ENCODE peak calls at places on chromosomes 7 and 10, in seven cellular contexts. V, T, N, B, I, Z and C are unnamed samples.

GRCh38 chr10:83212632-83213349 is 926.5 kb upstream of the GHITM start:
- DNase-seq in N (peak), I (no peak), B (no peak), Z (no peak), T (no peak), V (no peak), C (no peak)

GRCh38 chr7:95501261-95501816 is 15.6 kb downstream of the ASB4 start:
- DNase-seq in T (no peak), V (no peak), I (no peak), B (no peak), N (peak), Z (no peak), C (peak)

GRCh38 chr7:134547738-134548054 is 1.2 kb upstream of the AKR1B15 start:
- DNase-seq in Z (peak), T (peak), N (peak), V (peak), B (peak), I (peak), C (peak)

GRCh38 chr7:122006687-122007086 is 133.7 kb downstream of the PTPRZ1 start:
- DNase-seq in I (no peak), V (no peak), B (no peak), Z (no peak), T (no peak), N (no peak), C (no peak)

GRCh38 chr10:60611291-60611747 is 167.0 kb upstream of the CDK1 start:
- DNase-seq in V (peak), I (no peak), Z (peak), N (peak), T (no peak), B (peak), C (no peak)

GRCh38 chr7:105521027-105521730 is 892 bp downstream of the PUS7 start:
- DNase-seq in T (peak), V (peak), I (no peak), Z (peak), N (peak), B (peak), C (peak)

GRCh38 chr7:87038993-87039716 is 20.3 kb downstream of the ELAPOR2 start:
- DNase-seq in N (no peak), B (no peak), T (no peak), I (no peak), V (no peak), Z (no peak), C (no peak)

GRCh38 chr7:41487229-41487861 is 215.5 kb downstream of the INHBA start:
- DNase-seq in B (no peak), N (no peak), Z (no peak), I (no peak), V (no peak), T (no peak), C (no peak)

GRCh38 chr7:155597753-155598140 is 46.7 kb upstream of the RBM33 start:
- DNase-seq in T (no peak), I (no peak), Z (no peak), V (no peak), B (no peak), N (peak), C (no peak)

DNA sequence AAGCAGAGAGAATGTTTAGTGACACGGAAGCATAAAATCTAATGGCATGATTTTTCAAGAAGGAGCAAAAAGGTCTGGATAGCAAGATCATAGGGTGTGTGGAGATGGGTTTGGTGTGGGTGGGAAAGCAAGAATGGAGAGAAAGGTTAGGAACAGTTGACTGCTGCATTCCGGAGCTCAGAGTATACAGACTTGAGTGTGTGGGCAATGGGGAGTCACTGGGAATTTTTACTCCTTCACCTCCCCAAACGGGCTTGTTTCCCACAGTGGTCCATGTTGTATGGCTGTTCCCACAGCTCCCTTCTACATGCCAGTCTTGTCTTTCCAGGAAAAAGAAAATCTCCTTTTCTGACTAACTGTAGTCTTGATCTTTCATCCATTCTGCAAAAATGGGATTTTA is 122.1 kb downstream of the CDK6 start:
- DNase-seq in V (no peak), T (no peak), N (peak), Z (no peak), B (no peak), I (no peak), C (no peak)
- H3K27ac ChIP-seq in V (no peak), T (no peak), N (peak), Z (peak), B (no peak), I (no peak), C (no peak)

DNA sequence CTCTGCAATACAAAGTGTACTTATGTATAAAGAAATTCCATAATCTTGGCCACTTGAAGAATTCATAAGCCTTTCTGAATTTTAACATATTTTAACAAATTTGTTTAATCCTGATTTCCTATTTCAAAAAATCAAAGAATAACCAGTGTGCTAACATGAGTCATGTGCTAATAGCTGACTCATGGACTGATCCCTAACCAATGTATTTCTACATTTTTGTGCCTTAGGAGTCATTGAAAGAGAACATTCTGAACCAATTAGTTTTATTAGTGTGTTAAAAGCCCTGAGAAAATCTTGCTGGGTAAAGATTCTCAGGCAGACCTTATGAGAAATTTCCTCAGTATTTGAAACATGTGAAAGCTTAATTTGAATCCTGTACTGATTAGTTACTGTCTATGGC is 73.1 kb upstream of the CCAR1 start:
- DNase-seq in I (no peak), N (peak), Z (peak), V (peak), B (peak), T (no peak), C (no peak)
- H3K27ac ChIP-seq in I (peak), N (peak), Z (peak), V (peak), B (peak), T (no peak), C (no peak)

DNA sequence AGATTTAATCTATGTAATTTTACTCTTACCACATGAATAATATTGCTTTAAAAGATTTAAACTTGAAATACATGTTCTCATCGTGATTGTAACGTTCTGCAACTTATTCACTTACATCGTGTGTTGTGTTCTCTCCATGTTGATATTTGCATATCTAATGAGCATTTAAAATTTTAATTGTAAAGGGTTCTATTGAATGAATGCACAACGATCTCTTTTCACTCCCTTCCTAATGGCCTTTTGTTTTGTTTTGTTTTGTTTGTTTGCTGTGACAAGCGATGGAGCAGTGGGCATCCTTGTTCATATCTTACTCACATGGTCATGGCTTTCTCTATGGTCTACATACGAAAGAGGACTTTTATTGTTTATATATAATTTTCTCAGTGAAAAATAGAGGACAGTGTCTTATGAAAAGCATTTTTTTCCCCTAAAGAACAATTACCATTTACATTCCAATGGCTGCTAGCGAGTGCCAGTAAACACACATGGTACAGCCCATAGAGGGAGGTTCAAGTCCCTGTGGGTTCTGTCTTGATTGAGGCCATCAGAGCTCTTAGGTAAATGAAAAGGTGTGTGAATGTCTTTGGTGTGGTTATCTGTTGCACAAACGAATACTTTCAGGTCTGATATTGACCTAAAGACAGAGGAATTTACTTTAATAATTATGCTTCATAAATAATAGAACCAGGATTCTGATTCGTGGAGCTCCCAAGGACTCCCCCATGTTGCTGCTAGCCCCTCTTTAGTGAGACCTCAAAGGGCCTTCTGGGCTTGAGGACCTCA is 32.4 kb downstream of the BTBD16 start:
- DNase-seq in Z (no peak), I (no peak), T (no peak), B (no peak), N (no peak), V (no peak), C (no peak)
- H3K27ac ChIP-seq in Z (peak), I (no peak), T (no peak), B (no peak), N (no peak), V (no peak), C (no peak)

GRCh38 chr10:72747521-72747920 is 55.6 kb downstream of the MCU start:
- DNase-seq in B (no peak), T (no peak), Z (no peak), I (no peak), N (no peak), V (no peak), C (no peak)
- H3K27ac ChIP-seq in B (no peak), T (no peak), Z (peak), I (no peak), N (no peak), V (no peak), C (no peak)

GRCh38 chr7:36863901-36864701 is 139.8 kb upstream of the AOAH start:
- DNase-seq in Z (peak), V (no peak), I (no peak), N (peak), B (no peak), T (no peak), C (no peak)

GRCh38 chr7:36862685-36863375 is 138.5 kb upstream of the AOAH start:
- DNase-seq in Z (no peak), T (no peak), N (peak), V (no peak), I (no peak), B (no peak), C (no peak)

GRCh38 chr7:36868727-36869411 is 144.6 kb upstream of the AOAH start:
- DNase-seq in T (no peak), I (no peak), B (no peak), N (no peak), V (no peak), Z (no peak), C (no peak)

GRCh38 chr7:36860679-36861078 is 136.4 kb upstream of the AOAH start:
- DNase-seq in V (no peak), B (no peak), T (no peak), Z (no peak), I (no peak), N (no peak), C (no peak)

DNA sequence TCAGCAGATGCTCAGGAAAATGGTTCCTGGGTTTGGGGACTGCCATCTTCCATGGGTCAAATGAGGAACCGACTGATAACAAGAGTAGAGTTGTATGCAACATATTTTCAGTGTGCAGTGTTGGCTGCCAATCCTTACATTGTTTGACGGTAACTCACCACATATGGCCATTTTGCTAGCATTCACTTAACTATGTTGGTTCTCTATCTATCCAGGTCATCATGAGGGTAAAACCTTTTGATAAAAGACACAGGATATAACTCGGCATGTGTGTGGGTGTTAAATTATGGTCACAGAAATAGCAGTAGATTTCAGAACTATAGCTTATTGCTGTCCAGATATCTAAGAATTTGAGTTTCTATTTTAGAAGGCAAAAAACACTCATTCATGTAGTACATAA is 140.7 kb upstream of the AOAH start:
- DNase-seq in B (no peak), T (no peak), V (no peak), I (no peak), N (peak), Z (no peak), C (no peak)
- H3K27ac ChIP-seq in B (no peak), T (no peak), V (no peak), I (no peak), N (no peak), Z (peak), C (no peak)

GRCh38 chr10:132399117-132400035 is 2.4 kb downstream of the PWWP2B start:
- DNase-seq in Z (no peak), I (no peak), T (no peak), N (no peak), B (no peak), V (no peak), C (no peak)
- H3K27ac ChIP-seq in Z (no peak), I (peak), T (peak), N (no peak), B (no peak), V (no peak), C (no peak)

GRCh38 chr7:28483112-28483511 is 70.8 kb downstream of the CREB5 start:
- DNase-seq in B (peak), I (no peak), T (no peak), V (peak), Z (no peak), N (peak), C (no peak)
- H3K27ac ChIP-seq in B (no peak), I (no peak), T (no peak), V (no peak), Z (no peak), N (peak), C (no peak)